ENCODE peak calls at places on chromosomes 1 and 21, in nine cellular contexts. One of them, this sample, is unnamed.
A peak's percentile ranks its signal among the peaks of the same experiment; 100 is the strongest.

GRCh38 chr1:25140073-25140797 is 92.1 kb downstream of the SYF2 start:
- DNase-seq in GM23248: no peak
- DNase-seq in K562: no peak
- DNase-seq in endothelial cell of umbilical vein: no peak
- DNase-seq in H9: no peak
- DNase-seq in PC-3: no peak
- DNase-seq in IMR-90: no peak
- DNase-seq in neuronal stem cell: no peak
- DNase-seq in HCT116: no peak
- DNase-seq in this sample: no peak

GRCh38 chr1:155128755-155129473 is 1.2 kb downstream of the EFNA1 start:
- DNase-seq in HCT116: no peak
- DNase-seq in neuronal stem cell: no peak
- DNase-seq in endothelial cell of umbilical vein: peak; percentile 95
- DNase-seq in IMR-90: no peak
- DNase-seq in H9: peak; percentile 49
- DNase-seq in GM23248: no peak
- DNase-seq in PC-3: peak; percentile 61
- DNase-seq in K562: no peak
- DNase-seq in this sample: no peak

GRCh38 chr1:165890684-165891083 is 63.3 kb downstream of the UCK2 start:
- DNase-seq in endothelial cell of umbilical vein: no peak
- DNase-seq in PC-3: no peak
- DNase-seq in GM23248: no peak
- DNase-seq in H9: no peak
- DNase-seq in IMR-90: no peak
- DNase-seq in neuronal stem cell: no peak
- DNase-seq in K562: no peak
- DNase-seq in HCT116: no peak
- DNase-seq in this sample: no peak

GRCh38 chr1:234528073-234528865 is 49.3 kb upstream of the TARBP1 start:
- DNase-seq in PC-3: no peak
- DNase-seq in HCT116: no peak
- DNase-seq in GM23248: no peak
- DNase-seq in IMR-90: no peak
- DNase-seq in K562: peak; percentile 78
- DNase-seq in neuronal stem cell: no peak
- DNase-seq in endothelial cell of umbilical vein: no peak
- DNase-seq in H9: no peak
- DNase-seq in this sample: no peak

GRCh38 chr1:168491527-168492164 is 52.2 kb downstream of the XCL2 start:
- DNase-seq in PC-3: no peak
- DNase-seq in HCT116: no peak
- DNase-seq in K562: no peak
- DNase-seq in endothelial cell of umbilical vein: no peak
- DNase-seq in neuronal stem cell: no peak
- DNase-seq in GM23248: no peak
- DNase-seq in IMR-90: no peak
- DNase-seq in H9: no peak
- DNase-seq in this sample: no peak

GRCh38 chr1:203171341-203172183 is 4.1 kb downstream of the MYBPH start:
- DNase-seq in neuronal stem cell: no peak
- DNase-seq in H9: no peak
- DNase-seq in GM23248: no peak
- DNase-seq in IMR-90: no peak
- DNase-seq in PC-3: no peak
- DNase-seq in endothelial cell of umbilical vein: no peak
- DNase-seq in HCT116: no peak
- DNase-seq in K562: no peak
- DNase-seq in this sample: no peak

GRCh38 chr1:36885537-36886441 is 148.5 kb downstream of the GRIK3 start:
- DNase-seq in K562: no peak
- DNase-seq in endothelial cell of umbilical vein: no peak
- DNase-seq in IMR-90: no peak
- DNase-seq in neuronal stem cell: no peak
- DNase-seq in PC-3: no peak
- DNase-seq in H9: peak; percentile 52
- DNase-seq in GM23248: no peak
- DNase-seq in HCT116: no peak
- DNase-seq in this sample: no peak

GRCh38 chr1:222861057-222861456 is 46.2 kb downstream of the DISP1 start:
- DNase-seq in neuronal stem cell: no peak
- DNase-seq in endothelial cell of umbilical vein: no peak
- DNase-seq in IMR-90: no peak
- DNase-seq in PC-3: no peak
- DNase-seq in HCT116: no peak
- DNase-seq in H9: no peak
- DNase-seq in GM23248: no peak
- DNase-seq in K562: no peak
- DNase-seq in this sample: no peak

GRCh38 chr1:63198921-63199530 is 123.3 kb upstream of the FOXD3 start:
- DNase-seq in HCT116: no peak
- DNase-seq in IMR-90: no peak
- DNase-seq in GM23248: no peak
- DNase-seq in neuronal stem cell: peak; percentile 43
- DNase-seq in K562: no peak
- DNase-seq in H9: peak; percentile 39
- DNase-seq in endothelial cell of umbilical vein: no peak
- DNase-seq in PC-3: no peak
- DNase-seq in this sample: no peak

GRCh38 chr21:42009018-42009830 is 936 bp downstream of the ZBTB21 start:
- DNase-seq in PC-3: peak; percentile 49
- DNase-seq in HCT116: no peak
- DNase-seq in IMR-90: peak; percentile 81
- DNase-seq in K562: peak; percentile 67
- DNase-seq in GM23248: peak; percentile 85
- DNase-seq in H9: peak; percentile 46
- DNase-seq in neuronal stem cell: peak; percentile 39
- DNase-seq in endothelial cell of umbilical vein: peak; percentile 69
- DNase-seq in this sample: peak; percentile 83

GRCh38 chr1:173354937-173355280 is 122.2 kb upstream of the PRDX6 start:
- DNase-seq in HCT116: no peak
- DNase-seq in H9: no peak
- DNase-seq in PC-3: no peak
- DNase-seq in neuronal stem cell: no peak
- DNase-seq in IMR-90: no peak
- DNase-seq in K562: no peak
- DNase-seq in GM23248: no peak
- DNase-seq in endothelial cell of umbilical vein: no peak
- DNase-seq in this sample: no peak

GRCh38 chr1:99622702-99623347 is 23.1 kb upstream of the PALMD start:
- DNase-seq in HCT116: no peak
- DNase-seq in neuronal stem cell: no peak
- DNase-seq in H9: no peak
- DNase-seq in endothelial cell of umbilical vein: no peak
- DNase-seq in PC-3: no peak
- DNase-seq in IMR-90: no peak
- DNase-seq in K562: no peak
- DNase-seq in GM23248: no peak
- DNase-seq in this sample: no peak

GRCh38 chr1:206909167-206909882 is 12.1 kb downstream of the IL24 start:
- DNase-seq in GM23248: peak; percentile 53
- DNase-seq in HCT116: no peak
- DNase-seq in K562: peak; percentile 43
- DNase-seq in PC-3: peak; percentile 94
- DNase-seq in H9: peak; percentile 80
- DNase-seq in neuronal stem cell: no peak
- DNase-seq in endothelial cell of umbilical vein: no peak
- DNase-seq in IMR-90: no peak
- DNase-seq in this sample: no peak

GRCh38 chr1:64950284-64950809 is 16.0 kb downstream of the JAK1 start:
- DNase-seq in endothelial cell of umbilical vein: no peak
- DNase-seq in H9: no peak
- DNase-seq in GM23248: no peak
- DNase-seq in K562: no peak
- DNase-seq in PC-3: no peak
- DNase-seq in HCT116: no peak
- DNase-seq in IMR-90: no peak
- DNase-seq in neuronal stem cell: no peak
- DNase-seq in this sample: no peak

GRCh38 chr1:23483327-23484252 is at the start of gene ASAP3:
- DNase-seq in K562: peak; percentile 36
- DNase-seq in endothelial cell of umbilical vein: peak; percentile 28
- DNase-seq in H9: peak; percentile 73
- DNase-seq in GM23248: peak; percentile 63
- DNase-seq in neuronal stem cell: peak; percentile 38
- DNase-seq in HCT116: no peak
- DNase-seq in IMR-90: peak; percentile 41
- DNase-seq in PC-3: peak; percentile 29
- DNase-seq in this sample: no peak

DNA sequence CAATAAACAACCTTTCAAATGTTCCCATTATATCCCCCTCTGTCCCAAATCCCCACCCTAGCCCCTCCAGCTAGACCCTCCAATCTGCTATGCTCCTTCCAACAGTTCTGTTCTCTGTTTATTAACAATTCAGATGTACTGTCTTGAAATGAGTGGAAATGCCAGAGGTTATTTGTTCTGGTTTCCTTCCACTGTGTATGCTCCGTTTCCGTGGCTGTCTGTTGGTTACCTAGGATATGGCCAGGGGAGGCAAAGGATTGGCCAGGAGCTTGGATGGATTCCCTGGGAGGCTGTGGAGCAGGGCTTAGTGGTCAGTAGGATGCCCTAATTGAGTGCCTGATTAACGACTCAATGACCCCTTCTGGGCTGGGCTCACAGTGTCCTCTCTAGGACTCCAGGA is 115.2 kb downstream of the TGFB2 start:
- DNase-seq in H9: peak; percentile 41
- DNase-seq in GM23248: peak; percentile 62
- DNase-seq in neuronal stem cell: peak; percentile 23
- DNase-seq in K562: no peak
- DNase-seq in HCT116: no peak
- DNase-seq in IMR-90: peak; percentile 61
- DNase-seq in endothelial cell of umbilical vein: peak; percentile 80
- DNase-seq in PC-3: peak; percentile 69
- DNase-seq in this sample: no peak
- H2AFZ ChIP-seq in H9: no peak overlapping the region
- H2AFZ ChIP-seq in GM23248: peak overlapping the region; percentile 44
- H2AFZ ChIP-seq in neuronal stem cell: peak overlapping the region; percentile 68
- H2AFZ ChIP-seq in K562: no peak overlapping the region
- H2AFZ ChIP-seq in HCT116: peak overlapping the region; percentile 89
- H2AFZ ChIP-seq in IMR-90: peak overlapping the region; percentile 84
- H2AFZ ChIP-seq in endothelial cell of umbilical vein: peak overlapping the region; percentile 54
- H2AFZ ChIP-seq in PC-3: peak overlapping the region; percentile 19
- H2AFZ ChIP-seq in this sample: peak overlapping the region; percentile 28

GRCh38 chr1:157819886-157820285 is at the start of gene FCRL1:
- DNase-seq in neuronal stem cell: no peak
- DNase-seq in endothelial cell of umbilical vein: no peak
- DNase-seq in H9: no peak
- DNase-seq in HCT116: no peak
- DNase-seq in K562: no peak
- DNase-seq in IMR-90: no peak
- DNase-seq in GM23248: no peak
- DNase-seq in PC-3: no peak
- DNase-seq in this sample: no peak
- H2AFZ ChIP-seq in neuronal stem cell: no peak within 1 kb of the TSS
- H2AFZ ChIP-seq in endothelial cell of umbilical vein: no peak within 1 kb of the TSS
- H2AFZ ChIP-seq in H9: no peak within 1 kb of the TSS
- H2AFZ ChIP-seq in HCT116: no peak within 1 kb of the TSS
- H2AFZ ChIP-seq in K562: no peak within 1 kb of the TSS
- H2AFZ ChIP-seq in IMR-90: no peak within 1 kb of the TSS
- H2AFZ ChIP-seq in GM23248: no peak within 1 kb of the TSS
- H2AFZ ChIP-seq in PC-3: no peak within 1 kb of the TSS
- H2AFZ ChIP-seq in this sample: peak within 1 kb of the TSS; percentile 3

GRCh38 chr1:113678159-113678469 is 81.2 kb downstream of the PHTF1 start:
- DNase-seq in IMR-90: no peak
- DNase-seq in neuronal stem cell: no peak
- DNase-seq in HCT116: no peak
- DNase-seq in GM23248: no peak
- DNase-seq in endothelial cell of umbilical vein: no peak
- DNase-seq in K562: no peak
- DNase-seq in H9: no peak
- DNase-seq in PC-3: no peak
- DNase-seq in this sample: no peak
- H2AFZ ChIP-seq in IMR-90: no peak overlapping the region
- H2AFZ ChIP-seq in neuronal stem cell: no peak overlapping the region
- H2AFZ ChIP-seq in HCT116: no peak overlapping the region
- H2AFZ ChIP-seq in GM23248: no peak overlapping the region
- H2AFZ ChIP-seq in endothelial cell of umbilical vein: no peak overlapping the region
- H2AFZ ChIP-seq in K562: no peak overlapping the region
- H2AFZ ChIP-seq in H9: no peak overlapping the region
- H2AFZ ChIP-seq in PC-3: no peak overlapping the region
- H2AFZ ChIP-seq in this sample: no peak overlapping the region

GRCh38 chr1:48920741-48921330 is 144.1 kb upstream of the BEND5 start:
- DNase-seq in PC-3: peak; percentile 27
- DNase-seq in HCT116: no peak
- DNase-seq in endothelial cell of umbilical vein: no peak
- DNase-seq in GM23248: no peak
- DNase-seq in K562: no peak
- DNase-seq in IMR-90: no peak
- DNase-seq in H9: no peak
- DNase-seq in neuronal stem cell: no peak
- DNase-seq in this sample: no peak

GRCh38 chr1:48917901-48918603 is 141.4 kb upstream of the BEND5 start:
- DNase-seq in endothelial cell of umbilical vein: no peak
- DNase-seq in GM23248: no peak
- DNase-seq in neuronal stem cell: no peak
- DNase-seq in HCT116: no peak
- DNase-seq in K562: no peak
- DNase-seq in PC-3: no peak
- DNase-seq in H9: no peak
- DNase-seq in IMR-90: no peak
- DNase-seq in this sample: no peak

GRCh38 chr1:48917070-48917454 is 140.4 kb upstream of the BEND5 start:
- DNase-seq in neuronal stem cell: no peak
- DNase-seq in H9: no peak
- DNase-seq in HCT116: no peak
- DNase-seq in IMR-90: no peak
- DNase-seq in GM23248: no peak
- DNase-seq in K562: no peak
- DNase-seq in PC-3: no peak
- DNase-seq in endothelial cell of umbilical vein: no peak
- DNase-seq in this sample: no peak

DNA sequence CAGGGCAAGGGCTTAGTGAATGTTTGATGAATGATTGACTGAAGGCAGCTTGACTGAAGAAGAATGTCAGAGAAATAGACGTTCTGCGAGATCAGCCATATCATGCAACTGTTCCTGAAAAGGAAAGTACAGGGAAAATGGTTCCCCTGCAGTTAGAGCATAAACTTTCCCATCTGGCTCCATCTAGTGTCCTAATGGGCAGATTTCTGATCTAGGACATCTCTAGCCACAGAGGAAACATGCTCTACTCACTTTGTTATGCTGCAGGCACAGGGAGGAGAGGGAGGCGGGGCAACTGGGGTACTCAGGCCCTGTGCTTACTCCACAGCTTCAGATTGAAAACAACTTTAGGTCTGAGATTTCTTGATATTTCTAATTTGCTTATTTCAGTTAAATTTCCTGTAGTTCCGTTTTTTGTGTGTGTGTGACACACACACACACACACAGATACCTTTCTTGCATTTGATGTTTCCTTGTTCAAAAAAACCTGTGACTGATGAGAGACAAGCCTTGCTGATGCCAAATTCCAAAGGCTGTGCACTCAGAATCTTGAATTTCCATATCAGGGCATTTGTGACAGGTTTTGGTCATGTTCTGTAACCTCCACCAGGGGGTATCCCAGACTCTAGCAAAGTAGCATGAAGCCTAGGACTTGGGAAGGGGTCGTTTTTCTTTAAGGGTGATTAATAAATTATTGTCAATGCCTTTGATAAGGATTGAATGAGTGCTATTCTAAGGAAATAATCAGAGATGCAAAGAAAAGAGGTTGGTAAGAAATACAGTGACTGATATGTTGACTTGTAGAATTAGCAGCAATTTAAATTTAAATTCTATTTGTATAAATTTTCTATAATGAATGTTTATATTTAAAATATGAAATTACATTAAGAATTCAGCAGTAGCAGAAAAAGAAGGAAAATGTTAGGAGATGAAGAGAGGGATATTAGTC is 139.7 kb upstream of the BEND5 start:
- DNase-seq in IMR-90: peak; percentile 2
- DNase-seq in HCT116: peak; percentile 8
- DNase-seq in endothelial cell of umbilical vein: peak; percentile 9
- DNase-seq in PC-3: peak; percentile 78
- DNase-seq in H9: peak; percentile 76
- DNase-seq in neuronal stem cell: peak; percentile 38
- DNase-seq in K562: peak; percentile 12
- DNase-seq in GM23248: peak; percentile 81
- DNase-seq in this sample: peak; percentile 45
- H2AFZ ChIP-seq in IMR-90: no peak overlapping the region
- H2AFZ ChIP-seq in HCT116: no peak overlapping the region
- H2AFZ ChIP-seq in endothelial cell of umbilical vein: no peak overlapping the region
- H2AFZ ChIP-seq in PC-3: peak overlapping the region; percentile 80
- H2AFZ ChIP-seq in H9: peak overlapping the region; percentile 99
- H2AFZ ChIP-seq in neuronal stem cell: peak overlapping the region; percentile 78
- H2AFZ ChIP-seq in K562: no peak overlapping the region
- H2AFZ ChIP-seq in GM23248: peak overlapping the region; percentile 91
- H2AFZ ChIP-seq in this sample: peak overlapping the region; percentile 39